ENCODE peak calls at places on chromosome 13, in ten cellular contexts. G, W, Y, S, U, A, C, J, K and Z are unnamed samples.

GRCh38 chr13:36432106-36432544 is at the start of gene CCNA1:
- DNase-seq in Y (peak; percentile 97), K (no peak), S (no peak), W (no peak), J (peak; percentile 16), G (no peak), C (no peak), U (peak; percentile 57), A (no peak), Z (no peak)

GRCh38 chr13:31029129-31029528 is 96.7 kb downstream of the TEX26 start:
- DNase-seq in K (no peak), Y (no peak), A (no peak), J (no peak), S (no peak), G (no peak), W (no peak), U (no peak), C (no peak), Z (no peak)

GRCh38 chr13:59408738-59409137 is 755.0 kb downstream of the DIAPH3 start:
- DNase-seq in S (no peak), C (no peak), Y (no peak), A (no peak), U (no peak), K (no peak), G (no peak), W (no peak), J (no peak), Z (no peak)

GRCh38 chr13:77213644-77214043 is 113.2 kb downstream of the MYCBP2 start:
- DNase-seq in K (no peak), C (no peak), A (peak; percentile 70), G (no peak), J (no peak), Y (no peak), W (no peak), S (no peak), U (no peak), Z (no peak)

GRCh38 chr13:58843071-58843470 is 1211.5 kb downstream of the PCDH17 start:
- DNase-seq in J (no peak), Y (no peak), U (no peak), K (no peak), G (no peak), C (no peak), W (no peak), S (no peak), A (no peak), Z (no peak)

GRCh38 chr13:52961196-52961845 is 67.3 kb upstream of the OLFM4 start:
- DNase-seq in C (no peak), A (no peak), S (no peak), J (no peak), Y (peak; percentile 38), G (no peak), W (no peak), K (no peak), U (no peak), Z (no peak)

GRCh38 chr13:99373436-99373835 is 66.2 kb upstream of the GPR183 start:
- DNase-seq in U (no peak), Y (no peak), W (peak; percentile 25), S (no peak), K (no peak), A (no peak), C (no peak), J (no peak), G (no peak), Z (no peak)

GRCh38 chr13:107553838-107554237 is 661.5 kb downstream of the LIG4 start:
- DNase-seq in S (no peak), C (no peak), G (no peak), Y (no peak), U (no peak), K (no peak), W (no peak), A (no peak), J (no peak), Z (no peak)

GRCh38 chr13:52751196-52751595 is 11.6 kb upstream of the CNMD start:
- DNase-seq in Y (no peak), U (no peak), A (no peak), S (no peak), G (no peak), K (no peak), W (no peak), C (no peak), J (no peak), Z (no peak)

DNA sequence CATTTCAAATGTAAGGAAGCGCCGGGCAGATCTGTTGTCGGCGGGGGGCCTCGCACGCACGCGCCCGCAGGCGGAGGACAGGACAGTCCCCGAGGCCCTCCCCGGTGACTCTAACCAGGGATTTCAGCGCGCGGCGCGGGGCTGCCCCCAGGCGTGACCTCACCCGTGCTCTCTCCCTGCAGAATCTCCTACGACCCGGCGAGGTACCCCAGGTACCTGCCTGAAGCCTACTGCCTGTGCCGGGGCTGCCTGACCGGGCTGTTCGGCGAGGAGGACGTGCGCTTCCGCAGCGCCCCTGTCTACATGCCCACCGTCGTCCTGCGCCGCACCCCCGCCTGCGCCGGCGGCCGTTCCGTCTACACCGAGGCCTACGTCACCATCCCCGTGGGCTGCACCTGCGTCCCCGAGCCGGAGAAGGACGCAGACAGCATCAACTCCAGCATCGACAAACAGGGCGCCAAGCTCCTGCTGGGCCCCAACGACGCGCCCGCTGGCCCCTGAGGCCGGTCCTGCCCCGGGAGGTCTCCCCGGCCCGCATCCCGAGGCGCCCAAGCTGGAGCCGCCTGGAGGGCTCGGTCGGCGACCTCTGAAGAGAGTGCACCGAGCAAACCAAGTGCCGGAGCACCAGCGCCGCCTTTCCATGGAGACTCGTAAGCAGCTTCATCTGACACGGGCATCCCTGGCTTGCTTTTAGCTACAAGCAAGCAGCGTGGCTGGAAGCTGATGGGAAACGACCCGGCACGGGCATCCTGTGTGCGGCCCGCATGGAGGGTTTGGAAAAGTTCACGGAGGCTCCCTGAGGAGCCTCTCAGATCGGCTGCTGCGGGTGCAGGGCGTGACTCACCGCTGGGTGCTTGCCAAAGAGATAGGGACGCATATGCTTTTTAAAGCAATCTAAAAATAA is 18.2 kb downstream of the IL17D start:
- DNase-seq in K (no peak), S (peak; percentile 60), A (peak; percentile 49), Y (peak; percentile 68), J (peak; percentile 60), W (peak; percentile 75), C (no peak), U (peak; percentile 82), G (no peak), Z (no peak)
- TF ChIP-seq CTCF in K (no peak), S (no peak), A (no peak), Y (no peak), J (no peak), W (no peak), C (peak; percentile 13), U (no peak), G (no peak), Z (no peak)

GRCh38 chr13:110302154-110302553 is 4.8 kb downstream of the COL4A1 start:
- DNase-seq in C (no peak), J (no peak), U (no peak), G (no peak), W (no peak), A (no peak), Y (no peak), S (no peak), K (no peak), Z (no peak)
- H3K4me1 ChIP-seq in C (peaks cover 72% of the 10 kb centered on the region), J (peaks cover 65% of the 10 kb centered on the region), U (peaks cover 7% of the 10 kb centered on the region), G (peaks cover 77% of the 10 kb centered on the region), W (peaks cover 33% of the 10 kb centered on the region), A (peaks cover 47% of the 10 kb centered on the region), Y (no peaks in the 10 kb centered on the region), S (peaks cover 9% of the 10 kb centered on the region), K (no peaks in the 10 kb centered on the region), Z (peaks cover 20% of the 10 kb centered on the region)

GRCh38 chr13:24528816-24529398 is 16.3 kb upstream of the PARP4 start:
- DNase-seq in S (no peak), Y (no peak), U (no peak), G (no peak), C (no peak), K (no peak), J (no peak), A (no peak), W (no peak), Z (no peak)
- TF ChIP-seq CTCF in S (no peak), Y (peak; percentile 37), U (no peak), G (no peak), C (no peak), K (no peak), J (no peak), A (no peak), W (no peak), Z (no peak)

GRCh38 chr13:106529415-106530208 is 5.8 kb downstream of the EFNB2 start:
- DNase-seq in W (no peak), U (no peak), J (no peak), K (no peak), S (no peak), C (no peak), G (no peak), A (no peak), Y (no peak), Z (no peak)
- H3K4me1 ChIP-seq in W (no peaks in the 10 kb centered on the region), U (peaks cover 3% of the 10 kb centered on the region), J (peaks cover 7% of the 10 kb centered on the region), K (peaks cover 10% of the 10 kb centered on the region), S (no peaks in the 10 kb centered on the region), C (peaks cover 42% of the 10 kb centered on the region), G (peaks cover 5% of the 10 kb centered on the region), A (peaks cover 30% of the 10 kb centered on the region), Y (peaks cover 31% of the 10 kb centered on the region), Z (peaks cover 5% of the 10 kb centered on the region)

DNA sequence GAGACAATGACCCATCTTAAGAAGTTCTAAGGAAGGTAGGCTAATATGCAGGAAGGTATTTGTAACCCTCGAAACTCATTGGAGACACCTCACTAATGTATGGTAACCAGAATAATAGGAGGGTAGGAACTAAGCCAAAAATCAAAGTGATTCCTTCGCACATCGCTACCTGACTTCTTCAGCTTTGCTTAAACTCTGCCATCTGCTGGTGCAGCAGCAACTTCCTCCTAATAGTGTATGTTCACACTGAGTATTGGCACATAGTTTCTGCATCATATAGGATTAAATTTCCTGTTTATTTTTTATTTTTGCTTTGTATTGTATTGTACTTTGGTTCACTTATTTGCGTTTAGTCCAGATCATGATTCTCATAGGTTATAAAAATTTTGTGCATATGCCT is 676.2 kb downstream of the GPC5 start:
- DNase-seq in G (no peak), J (no peak), C (no peak), U (no peak), W (no peak), K (peak; percentile 50), S (no peak), A (no peak), Y (peak; percentile 35), Z (no peak)
- TF ChIP-seq CTCF in G (no peak), J (peak; percentile 27), C (no peak), U (no peak), W (peak; percentile 36), K (peak; percentile 46), S (no peak), A (peak; percentile 34), Y (peak; percentile 73), Z (no peak)

DNA sequence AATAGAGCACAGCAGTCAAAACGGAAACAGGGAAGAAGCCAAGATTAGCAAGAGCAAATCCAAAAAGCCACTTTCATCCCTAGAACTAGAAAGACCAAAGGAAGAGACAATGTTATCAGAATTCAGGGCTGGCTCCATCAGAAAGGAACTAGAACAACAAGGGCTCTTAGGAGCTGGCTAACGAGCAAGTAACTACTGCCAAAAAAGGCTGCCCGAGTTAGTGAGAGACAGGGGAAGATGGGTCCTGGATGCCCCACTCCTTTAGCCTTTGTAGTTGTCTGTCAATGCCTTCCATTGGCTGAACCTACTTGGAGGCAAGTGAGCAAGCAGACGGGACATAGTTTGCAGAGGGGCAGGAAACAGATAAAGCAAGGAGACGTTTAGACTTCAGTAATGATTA is 240.4 kb downstream of the KLF12 start:
- DNase-seq in G (no peak), K (no peak), S (no peak), U (no peak), W (no peak), A (no peak), Y (no peak), C (no peak), J (no peak), Z (no peak)
- H3K4me1 ChIP-seq in G (no peaks in the 10 kb centered on the region), K (no peaks in the 10 kb centered on the region), S (no peaks in the 10 kb centered on the region), U (no peaks in the 10 kb centered on the region), W (no peaks in the 10 kb centered on the region), A (no peaks in the 10 kb centered on the region), Y (no peaks in the 10 kb centered on the region), C (peaks cover 15% of the 10 kb centered on the region), J (no peaks in the 10 kb centered on the region), Z (peaks cover 3% of the 10 kb centered on the region)

GRCh38 chr13:111429064-111429558 is 108.7 kb downstream of the TEX29 start:
- DNase-seq in A (no peak), C (no peak), J (no peak), Y (peak; percentile 82), S (no peak), K (no peak), W (no peak), U (no peak), G (no peak), Z (no peak)
- TF ChIP-seq CTCF in A (peak; percentile 39), C (peak; percentile 38), J (peak; percentile 53), Y (peak; percentile 78), S (peak; percentile 42), K (peak; percentile 39), W (peak; percentile 43), U (peak; percentile 48), G (peak; percentile 33), Z (peak; percentile 39)